ENCODE peak calls at places on chromosomes 6 and 20, in four cellular contexts. E is heart left ventricle, U is A549, V is sigmoid colon. F is an unnamed sample.
A peak's percentile ranks its signal among the peaks of the same experiment; 100 is the strongest.

GRCh38 chr20:48903705-48904104 is 17.8 kb upstream of the ARFGEF2 start:
- DNase-seq in U (no peak), V (no peak), E (no peak), F (no peak)

GRCh38 chr6:4319992-4320683 is 184.8 kb upstream of the ECI2 start:
- DNase-seq in E (no peak), U (peak; percentile 42), V (no peak), F (peak; percentile 74)

GRCh38 chr6:170051229-170052172 is 239.4 kb downstream of the DLL1 start:
- DNase-seq in U (no peak), E (no peak), V (peak; percentile 68), F (no peak)

GRCh38 chr20:5216663-5217062 is 89.9 kb downstream of the CDS2 start:
- DNase-seq in V (no peak), E (peak; percentile 65), U (no peak), F (no peak)

GRCh38 chr20:50541606-50542041 is 31.4 kb downstream of the PTPN1 start:
- DNase-seq in E (no peak), U (no peak), V (no peak), F (no peak)

GRCh38 chr6:28542440-28543293 is 17.0 kb downstream of the GPX5 start:
- DNase-seq in V (no peak), E (no peak), U (peak; percentile 93), F (peak; percentile 81)

GRCh38 chr6:11645016-11645415 is 107.5 kb downstream of the TMEM170B start:
- DNase-seq in U (no peak), V (no peak), E (no peak), F (peak; percentile 55)

GRCh38 chr6:70375882-70376281 is 37.4 kb upstream of the FAM135A start:
- DNase-seq in U (peak; percentile 22), E (no peak), V (no peak), F (no peak)

GRCh38 chr6:1062786-1063545 is 248.9 kb upstream of the FOXQ1 start:
- DNase-seq in U (no peak), V (no peak), E (no peak), F (no peak)

GRCh38 chr6:88376759-88377387 is 210.7 kb upstream of the CNR1 start:
- DNase-seq in E (no peak), U (no peak), V (no peak), F (peak; percentile 78)

DNA sequence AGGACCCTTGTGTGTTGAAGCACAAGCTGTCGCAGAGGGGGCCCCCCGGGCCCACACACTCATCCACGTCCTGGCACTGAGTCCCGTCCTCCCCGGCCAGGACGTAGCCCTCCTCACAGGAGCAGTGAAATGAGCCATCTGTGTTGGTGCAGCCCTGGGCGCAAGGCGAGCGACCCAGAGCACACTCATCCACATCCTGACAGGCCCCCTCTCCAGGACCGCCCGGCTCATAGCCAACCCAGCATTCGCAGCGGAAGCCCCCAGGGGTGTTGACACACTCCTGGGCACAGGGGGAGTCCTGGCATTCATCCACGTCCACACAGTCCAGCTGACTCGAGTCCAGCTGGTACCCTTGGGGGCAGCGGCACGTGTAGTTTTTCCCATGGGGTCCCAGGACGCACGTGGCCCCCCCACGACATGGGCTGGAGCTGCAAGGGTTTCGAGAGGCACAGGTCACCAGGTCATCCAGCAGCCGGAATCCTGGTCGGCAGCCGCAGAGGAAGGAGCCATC is 1.2 kb downstream of the CD93 start:
- DNase-seq in V (no peak), U (no peak), E (no peak), F (no peak)
- H3K27ac ChIP-seq in V (peak overlapping the region; percentile 84), U (no peak overlapping the region), E (peak overlapping the region; percentile 97), F (no peak overlapping the region)

DNA sequence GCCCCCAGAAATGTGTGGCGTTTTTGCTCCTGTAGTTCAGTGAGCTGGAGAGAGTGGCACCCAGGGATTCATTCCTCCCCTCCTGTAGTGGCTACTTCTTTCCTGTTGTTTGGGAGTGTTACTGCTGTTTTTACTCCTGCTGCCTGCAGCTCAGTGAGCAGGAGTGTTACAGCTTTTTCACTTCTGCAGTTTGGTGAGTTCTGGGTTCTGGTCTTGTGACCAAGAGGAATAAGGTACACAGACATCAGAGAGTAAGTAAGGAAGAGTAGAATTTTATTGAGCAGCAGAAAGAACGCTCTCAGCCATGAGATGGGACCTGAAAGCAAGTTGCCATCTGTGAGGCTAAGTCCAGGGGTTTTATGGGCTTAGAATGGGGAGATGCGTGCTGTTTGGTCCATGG is 966.3 kb upstream of the CITED2 start:
- DNase-seq in U (no peak), E (no peak), V (no peak), F (no peak)
- TF ChIP-seq CTCF in U (no peak), E (no peak), V (no peak), F (no peak)

DNA sequence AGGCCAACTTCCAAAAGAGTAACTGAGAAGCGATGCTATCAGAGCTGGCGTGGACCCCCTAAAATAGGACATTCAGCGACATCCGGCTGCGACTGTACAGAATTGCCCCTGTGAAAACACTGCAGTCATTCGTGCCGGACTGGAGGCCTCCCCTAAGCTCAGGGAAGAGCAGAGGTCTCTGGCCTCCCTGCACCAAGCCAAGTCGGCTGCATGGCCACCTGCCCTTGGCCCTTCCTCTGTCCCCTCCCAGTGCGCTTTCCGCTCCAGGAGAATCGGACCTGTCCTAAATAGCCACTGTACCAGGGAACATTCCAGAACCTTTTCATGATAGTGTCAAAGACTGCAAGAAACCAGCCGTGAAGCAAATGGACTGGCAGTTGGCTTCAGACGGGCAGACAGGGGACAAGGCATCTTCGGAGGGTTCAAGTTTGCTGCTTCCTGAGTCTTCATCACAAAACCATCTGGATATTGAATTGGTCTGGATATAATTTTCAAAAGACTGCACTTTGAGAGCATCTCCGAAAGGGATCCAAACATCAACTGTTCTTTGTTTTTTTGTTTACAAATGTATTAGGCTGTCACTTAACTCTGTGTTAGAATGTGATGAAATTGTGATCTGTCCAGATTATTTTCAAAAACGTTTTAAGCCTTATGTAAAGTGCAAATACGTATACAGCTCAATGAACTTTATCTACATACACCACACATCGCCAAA is 16.5 kb downstream of the SLC2A4RG start:
- DNase-seq in E (no peak), U (no peak), V (no peak), F (no peak)
- H3K4me1 ChIP-seq in E (no peaks in the 10 kb centered on the region), U (no peaks in the 10 kb centered on the region), V (no peaks in the 10 kb centered on the region), F (peaks cover 4% of the 10 kb centered on the region)

DNA sequence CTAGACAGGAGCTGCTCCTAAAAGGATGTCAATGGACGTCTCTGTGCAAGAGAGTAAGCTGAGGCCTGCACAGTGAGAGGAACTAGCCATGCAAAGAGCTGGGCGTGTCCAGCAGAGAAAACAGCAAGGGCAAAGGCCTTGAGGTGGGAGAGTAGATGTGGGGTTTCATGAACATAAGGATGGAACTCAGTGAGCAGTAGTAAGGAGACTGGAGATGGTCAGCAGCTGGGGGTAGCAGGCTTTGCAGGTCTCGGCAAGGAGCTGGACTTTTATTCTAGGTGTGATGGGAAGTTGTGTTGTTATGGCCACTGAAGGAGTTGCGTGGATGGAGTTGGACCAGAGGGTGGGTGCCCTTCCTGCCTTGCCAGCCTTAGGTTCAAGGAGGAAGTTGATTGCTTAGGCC is 90.7 kb upstream of the SIRPA start:
- DNase-seq in E (no peak), V (no peak), U (no peak), F (no peak)
- H3K27ac ChIP-seq in E (no peak overlapping the region), V (no peak overlapping the region), U (peak overlapping the region; percentile 32), F (no peak overlapping the region)

GRCh38 chr20:24100370-24101011 is 111.9 kb upstream of the GGTLC1 start:
- DNase-seq in V (no peak), E (peak; percentile 39), U (peak; percentile 77), F (peak; percentile 80)
- TF ChIP-seq CTCF in V (no peak), E (peak; percentile 65), U (peak; percentile 58), F (peak; percentile 92)

F was measured in cardiac muscle cell.